ENCODE peak calls at places on chromosomes 2 and 18, in nine cellular contexts. O is G401; Y is activated CD4-positive, alpha-beta T cell treated with anti-CD3 and anti-CD28 coated beads for 48 hours; W is COR-L47; I is fibroblast of lung; V is memory B cell; Q is HEK293T; H is GM04504; B is activated effector memory CD4-positive, alpha-beta T cell treated with Interleukin-2 at 50 U/mL for 16 hours. K is an unnamed sample.
A peak's percentile ranks its signal among the peaks of the same experiment; 100 is the strongest.

GRCh38 chr2:108621087-108621559 is 86.9 kb downstream of the LIMS1 start:
- DNase-seq in Y (peak; percentile 82), W (peak; percentile 61), Q (peak; percentile 40), V (peak; percentile 55), O (no peak), H (no peak), B (peak; percentile 75), I (no peak), K (no peak)

GRCh38 chr2:216233281-216233995 is 124.3 kb downstream of the XRCC5 start:
- DNase-seq in I (no peak), O (no peak), Y (no peak), W (no peak), Q (no peak), V (no peak), B (no peak), H (no peak), K (no peak)

GRCh38 chr2:175063741-175064140 is 58.6 kb upstream of the CHN1 start:
- DNase-seq in B (no peak), Y (no peak), W (no peak), H (no peak), O (no peak), I (no peak), V (no peak), Q (no peak), K (no peak)

GRCh38 chr2:60440761-60441160 is 112.7 kb downstream of the BCL11A start:
- DNase-seq in B (no peak), I (no peak), Y (no peak), V (no peak), Q (no peak), H (no peak), O (no peak), W (no peak), K (no peak)

GRCh38 chr2:27622921-27623384 is 5.9 kb downstream of the CCDC121 start:
- DNase-seq in B (no peak), H (peak; percentile 70), Q (no peak), I (peak; percentile 72), Y (no peak), V (no peak), O (no peak), W (no peak), K (peak; percentile 85)

GRCh38 chr2:19474128-19474527 is 115.7 kb upstream of the OSR1 start:
- DNase-seq in H (peak; percentile 83), I (peak; percentile 72), W (no peak), Y (peak; percentile 34), O (no peak), Q (no peak), V (no peak), B (peak; percentile 21), K (peak; percentile 23)

GRCh38 chr18:53991202-53991601 is 233.3 kb downstream of the MBD2 start:
- DNase-seq in V (no peak), I (peak; percentile 0), Q (no peak), W (no peak), O (no peak), Y (no peak), H (peak; percentile 23), B (no peak), K (no peak)

GRCh38 chr2:33366473-33366872 is 110.0 kb upstream of the RASGRP3 start:
- DNase-seq in Q (no peak), I (no peak), Y (no peak), B (no peak), O (no peak), H (no peak), V (no peak), W (no peak), K (no peak)

GRCh38 chr18:48868468-48869466 is 82.0 kb downstream of the SMAD7 start:
- DNase-seq in H (no peak), I (no peak), B (peak; percentile 5), Q (no peak), V (peak; percentile 78), W (no peak), O (no peak), Y (peak; percentile 71), K (no peak)

GRCh38 chr18:8324343-8325065 is 284.7 kb upstream of the RAB12 start:
- DNase-seq in Y (no peak), W (no peak), Q (no peak), H (no peak), B (no peak), I (no peak), V (no peak), O (no peak), K (no peak)

GRCh38 chr2:17849260-17849659 is 29.2 kb upstream of the KCNS3 start:
- DNase-seq in B (no peak), H (no peak), V (no peak), W (no peak), O (no peak), Q (no peak), I (no peak), Y (no peak), K (no peak)

GRCh38 chr2:218202266-218202665 is 14.7 kb upstream of the ARPC2 start:
- DNase-seq in W (no peak), I (peak; percentile 28), H (no peak), B (no peak), V (no peak), Q (no peak), Y (no peak), O (no peak), K (no peak)

GRCh38 chr2:38474833-38475566 is 97.9 kb upstream of the ATL2 start:
- DNase-seq in V (no peak), O (no peak), Y (peak; percentile 42), W (no peak), Q (no peak), H (no peak), B (no peak), I (no peak), K (no peak)

GRCh38 chr2:96737251-96737650 is 2.6 kb downstream of the LMAN2L start:
- DNase-seq in B (no peak), Q (no peak), V (no peak), Y (no peak), I (no peak), H (no peak), O (no peak), W (no peak), K (no peak)

GRCh38 chr18:22020867-22021370 is 148.5 kb upstream of the GATA6 start:
- DNase-seq in B (no peak), V (no peak), W (no peak), I (no peak), O (no peak), H (no peak), Q (no peak), Y (no peak), K (no peak)

GRCh38 chr2:45342-46130 is 769 bp downstream of the FAM110C start:
- DNase-seq in H (no peak), Q (no peak), O (no peak), V (no peak), B (no peak), Y (peak; percentile 21), I (no peak), W (no peak), K (no peak)

GRCh38 chr18:51520676-51521180 is 323.2 kb upstream of the MEX3C start:
- DNase-seq in O (no peak), V (no peak), Q (no peak), I (no peak), H (no peak), Y (no peak), B (no peak), W (no peak), K (no peak)

GRCh38 chr2:26874514-26874913 is 26.6 kb downstream of the DPYSL5 start:
- DNase-seq in B (no peak), Y (no peak), Q (no peak), V (no peak), H (no peak), I (no peak), W (no peak), O (no peak), K (no peak)

GRCh38 chr2:29053680-29054400 is 20.5 kb downstream of the PCARE start:
- DNase-seq in I (no peak), B (no peak), O (no peak), H (no peak), W (no peak), Y (no peak), V (no peak), Q (no peak), K (no peak)

GRCh38 chr2:102021776-102022175 is 30.0 kb downstream of the IL1R2 start:
- DNase-seq in B (no peak), I (peak; percentile 45), V (no peak), W (no peak), O (no peak), Y (no peak), Q (no peak), H (no peak), K (no peak)

GRCh38 chr2:27573452-27573851 is 9.4 kb upstream of the ZNF512 start:
- DNase-seq in Y (no peak), H (no peak), I (peak; percentile 98), Q (no peak), W (no peak), O (no peak), B (no peak), V (no peak), K (no peak)

GRCh38 chr2:240142256-240142775 is 1.9 kb upstream of the OTOS start:
- DNase-seq in Y (no peak), V (no peak), B (no peak), W (no peak), O (no peak), Q (no peak), H (no peak), I (no peak), K (no peak)

GRCh38 chr2:190382851-190383250 is 25.3 kb upstream of the MFSD6 start:
- DNase-seq in V (peak; percentile 22), I (peak; percentile 59), Q (peak; percentile 14), O (peak; percentile 87), W (peak; percentile 75), H (no peak), Y (no peak), B (no peak), K (peak; percentile 36)

GRCh38 chr18:70024829-70025228 is 77.2 kb upstream of the CD226 start:
- DNase-seq in H (no peak), O (no peak), I (no peak), Q (no peak), W (no peak), V (no peak), B (no peak), Y (no peak), K (no peak)

GRCh38 chr2:128577141-128577930 is 258.7 kb upstream of the HS6ST1 start:
- DNase-seq in Y (no peak), O (no peak), W (no peak), Q (no peak), B (no peak), V (no peak), I (no peak), H (no peak), K (no peak)

GRCh38 chr2:29079887-29080286 is 5.6 kb upstream of the PCARE start:
- DNase-seq in O (no peak), Q (no peak), I (no peak), H (no peak), W (no peak), B (no peak), Y (no peak), V (no peak), K (no peak)

GRCh38 chr2:50636462-50636861 is 395.5 kb downstream of the NRXN1 start:
- DNase-seq in Q (no peak), O (no peak), B (no peak), I (no peak), W (no peak), H (no peak), V (no peak), Y (no peak), K (no peak)

GRCh38 chr2:42835577-42836371 is 43.4 kb upstream of the HAAO start:
- DNase-seq in W (no peak), V (no peak), I (peak; percentile 94), O (no peak), Y (no peak), Q (no peak), B (no peak), H (peak; percentile 97), K (peak; percentile 92)

GRCh38 chr18:55158570-55158969 is 199.3 kb upstream of the CCDC68 start:
- DNase-seq in H (no peak), W (no peak), Q (no peak), B (no peak), I (no peak), O (no peak), Y (no peak), V (no peak), K (no peak)

GRCh38 chr2:150847578-150847977 is 360.1 kb upstream of the RND3 start:
- DNase-seq in W (no peak), V (no peak), B (no peak), I (no peak), Y (no peak), H (no peak), O (no peak), Q (no peak), K (no peak)

GRCh38 chr18:32669549-32670165 is 103.2 kb downstream of the KLHL14 start:
- DNase-seq in B (no peak), Q (peak; percentile 39), H (no peak), O (no peak), W (no peak), V (no peak), I (no peak), Y (peak; percentile 11), K (no peak)

K was measured in HFFc6.